ENCODE peak calls at places on chromosome 12, in four cellular contexts. O is K562, N is H1, K is HepG2. M is an unnamed sample.

GRCh38 chr12:11958216-11959091 is 112.3 kb upstream of the BCL2L14 start:
- DNase-seq in O (no peak), N (no peak), K (peak; percentile 8), M (no peak)

GRCh38 chr12:100481021-100481420 is 7.4 kb downstream of the NR1H4 start:
- DNase-seq in O (no peak), N (no peak), K (no peak), M (no peak)

GRCh38 chr12:89859513-89860220 is 151.0 kb upstream of the ATP2B1 start:
- DNase-seq in O (no peak), N (no peak), K (no peak), M (no peak)

GRCh38 chr12:2891240-2892053 is 756 bp downstream of the TULP3 start:
- DNase-seq in O (no peak), N (no peak), K (peak; percentile 35), M (no peak)

GRCh38 chr12:34591966-34592365 is 569.7 kb downstream of the ALG10 start:
- DNase-seq in O (no peak), N (no peak), K (no peak), M (no peak)

GRCh38 chr12:107929436-107929835 is 154.9 kb downstream of the ASCL4 start:
- DNase-seq in O (peak; percentile 34), N (no peak), K (peak; percentile 35), M (no peak)

GRCh38 chr12:129696952-129697351 is 206.9 kb downstream of the TMEM132D start:
- DNase-seq in O (no peak), N (no peak), K (no peak), M (no peak)

GRCh38 chr12:57011438-57012424 is 4.6 kb downstream of the TAC3 start:
- DNase-seq in O (no peak), N (no peak), K (no peak), M (no peak)

GRCh38 chr12:57897296-57897974 is 43.9 kb upstream of the ATP23 start:
- DNase-seq in O (no peak), N (no peak), K (no peak), M (no peak)

GRCh38 chr12:80262372-80263170 is 163.2 kb downstream of the OTOGL start:
- DNase-seq in O (no peak), N (no peak), K (no peak), M (no peak)

GRCh38 chr12:78888583-78888982 is 24.0 kb downstream of the SYT1 start:
- DNase-seq in O (no peak), N (no peak), K (no peak), M (no peak)

GRCh38 chr12:107917912-107918800 is 143.7 kb downstream of the ASCL4 start:
- DNase-seq in O (peak; percentile 23), N (peak; percentile 21), K (peak; percentile 23), M (no peak)

GRCh38 chr12:32569256-32569655 is 109.8 kb upstream of the DNM1L start:
- DNase-seq in O (no peak), N (no peak), K (no peak), M (no peak)

GRCh38 chr12:91274886-91275285 is 92.3 kb upstream of the DCN start:
- DNase-seq in O (no peak), N (no peak), K (no peak), M (no peak)

GRCh38 chr12:40054554-40055226 is 51.2 kb downstream of the SLC2A13 start:
- DNase-seq in O (no peak), N (no peak), K (no peak), M (no peak)

GRCh38 chr12:132215644-132215989 is 71.4 kb downstream of the NOC4L start:
- DNase-seq in O (no peak), N (no peak), K (no peak), M (no peak)

GRCh38 chr12:106903241-106903950 is 52.3 kb upstream of the TMEM263 start:
- DNase-seq in O (peak; percentile 94), N (peak; percentile 27), K (peak; percentile 33), M (peak; percentile 60)

GRCh38 chr12:84198294-84198946 is 714.2 kb downstream of the SLC6A15 start:
- DNase-seq in O (no peak), N (no peak), K (no peak), M (no peak)

GRCh38 chr12:2271961-2272360 is 219.2 kb downstream of the CACNA1C start:
- DNase-seq in O (no peak), N (no peak), K (no peak), M (no peak)

GRCh38 chr12:127158385-127159061 is 1108.4 kb upstream of the TMEM132C start:
- DNase-seq in O (no peak), N (no peak), K (no peak), M (no peak)

GRCh38 chr12:45725631-45726593 is 3.6 kb upstream of the ARID2 start:
- DNase-seq in O (peak; percentile 20), N (no peak), K (peak; percentile 33), M (no peak)

GRCh38 chr12:11949738-11950403 is 120.9 kb upstream of the BCL2L14 start:
- DNase-seq in O (no peak), N (no peak), K (no peak), M (no peak)

GRCh38 chr12:132057691-132058090 is 86.4 kb downstream of the DDX51 start:
- DNase-seq in O (no peak), N (no peak), K (no peak), M (no peak)

GRCh38 chr12:54998958-54999510 is 14.5 kb upstream of the TESPA1 start:
- DNase-seq in O (no peak), N (no peak), K (no peak), M (no peak)

GRCh38 chr12:124737040-124737419 is 126.6 kb downstream of the SCARB1 start:
- DNase-seq in O (no peak), N (no peak), K (no peak), M (no peak)

GRCh38 chr12:107655281-107656065 is 30.1 kb upstream of the PWP1 start:
- DNase-seq in O (no peak), N (no peak), K (no peak), M (no peak)

GRCh38 chr12:129594098-129594497 is 309.7 kb downstream of the TMEM132D start:
- DNase-seq in O (no peak), N (no peak), K (no peak), M (no peak)

GRCh38 chr12:96878704-96879103 is 28.4 kb upstream of the NEDD1 start:
- DNase-seq in O (no peak), N (no peak), K (no peak), M (no peak)

GRCh38 chr12:127060310-127060847 is 1206.6 kb upstream of the TMEM132C start:
- DNase-seq in O (peak; percentile 79), N (no peak), K (no peak), M (no peak)

DNA sequence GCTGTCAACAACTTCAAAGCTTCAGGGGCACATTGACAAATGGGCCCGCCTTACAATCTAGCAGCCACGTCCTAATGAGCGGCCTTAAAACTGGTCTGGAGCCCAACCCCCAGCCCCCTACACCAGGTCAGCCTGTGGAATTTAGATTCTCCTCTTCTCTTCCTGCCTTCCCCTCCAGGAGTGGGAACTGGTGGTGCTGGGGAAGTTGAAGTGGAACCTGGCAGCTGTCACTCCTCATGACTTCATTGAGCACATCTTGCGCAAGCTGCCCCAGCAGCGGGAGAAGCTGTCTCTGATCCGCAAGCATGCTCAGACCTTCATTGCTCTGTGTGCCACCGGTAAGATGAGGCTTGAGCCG is 5.0 kb downstream of the CCND2 start:
- DNase-seq in O (no peak), N (no peak), K (no peak), M (no peak)
- TF ChIP-seq POLR2A in O (no peak), N (no peak), K (no peak), M (no peak)

GRCh38 chr12:112944028-112944690 is 5.9 kb downstream of the OAS3 start:
- DNase-seq in O (no peak), N (no peak), K (no peak), M (no peak)
- TF ChIP-seq TAF1 in O (no peak), N (no peak), K (no peak), M (no peak)

GRCh38 chr12:71183846-71184245 is 26.0 kb upstream of the TSPAN8 start:
- DNase-seq in O (no peak), N (no peak), K (no peak), M (no peak)
- TF ChIP-seq POLR2AphosphoS5 in O (no peak), N (no peak), K (no peak), M (no peak)

GRCh38 chr12:111458773-111459172 is 53.0 kb downstream of the SH2B3 start:
- DNase-seq in O (no peak), N (no peak), K (no peak), M (no peak)
- TF ChIP-seq POLR2A in O (no peak), N (no peak), K (no peak), M (no peak)

GRCh38 chr12:27548301-27549199 is 24.5 kb downstream of the PPFIBP1 start:
- DNase-seq in O (no peak), N (no peak), K (peak; percentile 28), M (no peak)
- TF ChIP-seq TAF1 in O (no peak), N (no peak), K (no peak), M (no peak)

GRCh38 chr12:71186571-71187288 is 28.9 kb upstream of the TSPAN8 start:
- DNase-seq in O (no peak), N (no peak), K (no peak), M (no peak)

GRCh38 chr12:71178162-71178561 is 20.4 kb upstream of the TSPAN8 start:
- DNase-seq in O (no peak), N (no peak), K (no peak), M (no peak)

GRCh38 chr12:71187379-71187778 is 29.6 kb upstream of the TSPAN8 start:
- DNase-seq in O (no peak), N (no peak), K (no peak), M (no peak)

DNA sequence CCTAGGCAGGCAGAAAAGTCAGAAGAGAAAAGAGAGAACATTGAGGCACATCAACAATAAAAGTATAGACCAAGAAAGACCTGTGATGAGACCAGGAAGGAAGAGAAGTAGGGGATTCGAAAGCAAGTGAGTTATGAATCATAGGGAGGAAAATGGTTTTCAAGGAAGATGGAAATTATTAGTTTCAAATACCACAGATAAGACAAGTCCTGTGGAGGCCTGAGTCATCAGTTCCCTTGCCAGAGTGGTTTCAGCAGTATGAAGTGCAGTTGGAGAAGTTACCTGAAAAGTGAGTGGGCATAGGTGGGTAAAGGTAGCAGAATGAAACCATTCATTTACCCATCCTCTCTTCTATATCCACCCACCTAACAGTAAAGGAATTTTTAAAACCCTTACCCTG is 25.2 kb upstream of the TSPAN8 start:
- DNase-seq in O (no peak), N (no peak), K (no peak), M (no peak)
- TF ChIP-seq POLR2AphosphoS5 in O (no peak), N (no peak), K (no peak), M (no peak)

GRCh38 chr12:51951843-51952722 is 584 bp downstream of the ACVR1B start:
- DNase-seq in O (no peak), N (no peak), K (no peak), M (no peak)
- TF ChIP-seq POLR2A in O (no peak), N (no peak), K (no peak), M (no peak)

GRCh38 chr12:50952510-50952909 is at the start of gene HIGD1C:
- DNase-seq in O (no peak), N (no peak), K (no peak), M (no peak)
- TF ChIP-seq TAF1 in O (no peak), N (no peak), K (no peak), M (no peak)

GRCh38 chr12:77766224-77766623 is 64.5 kb upstream of the NAV3 start:
- DNase-seq in O (no peak), N (no peak), K (no peak), M (no peak)
- TF ChIP-seq POLR2AphosphoS5 in O (no peak), N (no peak), K (no peak), M (no peak)

M was measured in GM12892.